ENCODE peak calls at places on chromosomes 2 and 18, in nine cellular contexts. Y is activated CD8-positive, alpha-beta T cell treated with anti-CD3 and anti-CD28 coated beads for 36 hours; I is cardiac muscle cell; L is WTC11; E is omental fat pad; W is PC-3; G is fibroblast of lung; F is A549; X is epithelial cell of esophagus. D is an unnamed sample.

GRCh38 chr2:86037795-86038192 is 67.9 kb downstream of the POLR1A start:
- DNase-seq in W (no peak), E (peak; percentile 23), I (no peak), G (no peak), X (no peak), L (no peak), F (no peak), Y (peak; percentile 44), D (no peak)

GRCh38 chr2:72924353-72925240 is 7.3 kb downstream of the EMX1 start:
- DNase-seq in F (no peak), I (peak; percentile 15), G (no peak), W (no peak), E (no peak), X (no peak), Y (peak; percentile 58), L (peak; percentile 58), D (no peak)

GRCh38 chr18:57923606-57924005 is 120.4 kb upstream of the NEDD4L start:
- DNase-seq in L (no peak), X (no peak), I (no peak), G (no peak), W (no peak), E (no peak), Y (no peak), F (no peak), D (no peak)

GRCh38 chr2:61426267-61426897 is 44.5 kb downstream of the USP34 start:
- DNase-seq in L (peak; percentile 75), I (peak; percentile 42), E (no peak), G (no peak), Y (peak; percentile 85), X (peak; percentile 67), W (peak; percentile 60), F (peak; percentile 77), D (peak; percentile 74)

GRCh38 chr2:174681983-174682577 is 82.2 kb downstream of the CHRNA1 start:
- DNase-seq in F (peak; percentile 35), L (peak; percentile 50), W (no peak), I (peak; percentile 55), E (no peak), Y (peak; percentile 48), X (peak; percentile 22), G (peak; percentile 41), D (peak; percentile 53)

GRCh38 chr2:118032169-118033013 is 18.5 kb upstream of the CCDC93 start:
- DNase-seq in F (peak; percentile 29), E (no peak), Y (peak; percentile 70), X (peak; percentile 52), L (peak; percentile 38), W (peak; percentile 68), G (peak; percentile 17), I (peak; percentile 65), D (peak; percentile 57)

GRCh38 chr2:121197369-121198091 is 87.5 kb downstream of the TFCP2L1 start:
- DNase-seq in L (no peak), Y (no peak), W (peak; percentile 62), E (peak; percentile 35), I (no peak), G (peak; percentile 61), F (no peak), X (peak; percentile 93), D (no peak)

GRCh38 chr2:11103984-11104793 is 51.1 kb upstream of the SLC66A3 start:
- DNase-seq in X (no peak), W (no peak), Y (peak; percentile 14), G (no peak), I (no peak), L (no peak), F (no peak), E (no peak), D (peak; percentile 41)

GRCh38 chr18:51878724-51879123 is 461.3 kb upstream of the DCC start:
- DNase-seq in Y (no peak), W (no peak), L (no peak), F (no peak), E (no peak), G (no peak), I (no peak), X (no peak), D (no peak)

GRCh38 chr2:6986894-6987487 is 69.8 kb downstream of the RNF144A start:
- DNase-seq in G (peak; percentile 43), X (no peak), I (no peak), W (no peak), F (no peak), Y (no peak), L (no peak), E (no peak), D (no peak)

GRCh38 chr18:69985239-69985638 is 37.6 kb upstream of the CD226 start:
- DNase-seq in W (no peak), E (no peak), I (no peak), G (no peak), Y (no peak), L (peak; percentile 35), F (no peak), X (no peak), D (no peak)

GRCh38 chr2:164784376-164784775 is 57.2 kb downstream of the COBLL1 start:
- DNase-seq in G (peak; percentile 72), I (no peak), W (no peak), E (no peak), X (no peak), Y (no peak), F (no peak), L (no peak), D (no peak)

GRCh38 chr18:12803069-12803936 is 80.7 kb downstream of the PTPN2 start:
- DNase-seq in X (no peak), I (no peak), Y (no peak), W (no peak), G (no peak), E (no peak), L (no peak), F (no peak), D (no peak)

DNA sequence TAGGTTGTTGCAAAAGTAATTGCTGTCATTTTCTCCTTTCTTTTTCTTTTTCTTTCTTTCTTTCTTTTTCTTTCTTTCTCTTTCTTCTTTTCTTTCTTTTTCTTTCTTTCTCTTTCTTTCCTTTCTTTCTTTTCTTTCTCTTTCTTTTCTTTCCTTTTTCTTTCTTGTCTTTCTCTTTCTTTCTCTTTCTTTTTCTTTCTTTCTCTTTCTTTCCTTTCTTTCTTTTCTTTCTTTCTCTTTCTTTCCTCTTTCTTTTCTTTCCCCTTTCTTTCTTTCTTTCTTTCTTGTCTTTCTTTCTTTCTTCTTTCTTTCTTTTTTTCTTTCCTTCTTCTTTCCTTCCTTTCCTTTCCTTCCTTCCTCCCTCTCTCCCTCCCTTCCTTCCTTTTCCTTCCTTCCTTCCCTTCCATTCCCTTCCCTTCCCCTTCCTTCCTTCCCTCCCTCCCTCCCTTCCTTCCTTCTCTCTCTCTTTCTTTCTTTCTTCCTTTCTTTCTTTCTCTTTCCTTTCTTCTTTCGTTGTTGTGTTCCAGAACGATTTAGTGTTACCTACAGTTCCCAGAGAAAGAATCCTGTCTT is 178.9 kb downstream of the RPIA start:
- DNase-seq in I (no peak), W (no peak), Y (no peak), L (no peak), G (no peak), F (no peak), X (no peak), E (no peak), D (no peak)
- TF ChIP-seq CTCF in I (no peak), W (no peak), Y (peak; percentile 31), L (no peak), G (no peak), F (no peak), X (no peak), E (no peak), D (no peak)

GRCh38 chr2:172931923-172932520 is 143.6 kb upstream of the MAP3K20 start:
- DNase-seq in F (peak; percentile 10), W (peak; percentile 79), I (peak; percentile 82), L (peak; percentile 67), G (peak; percentile 55), Y (peak; percentile 86), E (peak; percentile 61), X (peak; percentile 72), D (peak; percentile 45)
- TF ChIP-seq CTCF in F (peak; percentile 83), W (peak; percentile 74), I (peak; percentile 70), L (peak; percentile 49), G (peak; percentile 77), Y (peak; percentile 69), E (no peak), X (peak; percentile 78), D (peak; percentile 88)

GRCh38 chr2:64325852-64326577 is 127.9 kb upstream of the LGALSL start:
- DNase-seq in G (no peak), W (no peak), X (no peak), I (no peak), Y (peak; percentile 77), E (no peak), L (no peak), F (no peak), D (peak; percentile 83)

GRCh38 chr2:64328415-64328722 is 125.6 kb upstream of the LGALSL start:
- DNase-seq in Y (no peak), W (no peak), G (no peak), X (no peak), E (no peak), I (peak; percentile 39), F (no peak), L (no peak), D (no peak)

GRCh38 chr2:64327129-64327509 is 126.8 kb upstream of the LGALSL start:
- DNase-seq in L (no peak), G (no peak), W (peak; percentile 89), X (peak; percentile 85), F (no peak), I (no peak), Y (peak; percentile 42), E (no peak), D (no peak)

GRCh38 chr2:64326578-64327050 is 127.3 kb upstream of the LGALSL start:
- DNase-seq in X (no peak), I (no peak), E (no peak), F (no peak), G (no peak), L (no peak), W (no peak), Y (no peak), D (no peak)

DNA sequence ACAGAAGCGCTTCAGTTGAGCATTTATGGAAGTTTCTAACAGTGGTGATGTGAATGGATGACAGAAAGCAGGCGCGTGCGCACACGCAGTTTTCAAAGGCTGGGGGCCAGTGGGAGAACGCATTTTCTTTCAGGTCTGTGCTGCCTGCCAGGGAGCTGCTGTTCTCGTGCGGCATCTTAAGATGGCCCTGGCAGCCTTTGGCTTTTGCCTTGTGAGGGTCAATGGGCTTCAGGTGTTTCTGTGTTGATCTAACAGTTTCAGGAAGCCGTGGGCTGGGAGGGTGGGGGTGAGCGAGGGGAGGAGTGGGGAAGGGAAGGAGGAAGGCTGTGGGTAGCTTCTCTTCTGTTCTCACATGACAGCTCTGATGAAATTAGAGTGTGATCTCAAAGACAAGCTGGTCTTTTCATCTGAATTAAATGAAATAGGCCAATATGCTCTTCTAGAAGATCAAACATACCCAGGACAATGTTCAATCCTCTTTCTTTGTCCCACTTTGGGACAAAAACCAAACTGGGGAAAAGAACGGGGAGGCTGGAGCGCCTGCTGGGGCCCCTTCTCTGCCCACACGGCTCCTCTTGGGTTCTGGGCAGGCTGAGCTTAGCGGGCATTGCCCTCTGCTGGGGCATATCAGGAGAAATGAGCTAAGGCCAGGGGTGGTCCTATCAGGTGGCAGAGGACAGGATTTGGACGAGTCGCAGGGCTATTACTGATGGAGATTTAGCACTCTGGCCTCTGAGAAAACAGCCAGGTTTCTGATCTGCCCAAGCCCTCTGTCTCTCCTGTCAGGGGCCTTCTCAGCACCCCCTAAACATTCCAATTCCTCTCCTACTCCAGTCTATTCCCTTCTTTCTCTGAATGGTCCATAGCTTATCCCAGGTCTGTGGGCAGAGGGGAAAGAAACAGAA is 126.2 kb upstream of the LGALSL start:
- DNase-seq in X (peak; percentile 49), I (peak; percentile 20), G (peak; percentile 39), E (no peak), W (peak; percentile 30), Y (peak; percentile 77), F (no peak), L (peak; percentile 29), D (peak; percentile 41)
- TF ChIP-seq CTCF in X (peak; percentile 58), I (peak; percentile 47), G (peak; percentile 41), E (no peak), W (peak; percentile 51), Y (peak; percentile 72), F (peak; percentile 38), L (no peak), D (peak; percentile 38)

GRCh38 chr2:216685327-216685875 is 9.9 kb downstream of the IGFBP5 start:
- DNase-seq in X (no peak), Y (no peak), G (no peak), I (no peak), E (no peak), W (no peak), F (no peak), L (no peak), D (no peak)
- TF ChIP-seq CTCF in X (no peak), Y (no peak), G (no peak), I (no peak), E (no peak), W (no peak), F (no peak), L (no peak), D (no peak)

D was measured in GM10248.